ENCODE peak calls at places on chromosomes 1 and 21, in ten cellular contexts. S, D, A, P, I, O, G, X, J and U are unnamed samples.

GRCh38 chr1:115949156-115949555 is 27.2 kb upstream of the SLC22A15 start:
- DNase-seq in S (no peak), D (no peak), A (no peak), P (no peak), I (no peak), O (no peak), G (no peak), X (no peak), J (no peak), U (no peak)

GRCh38 chr1:203789966-203790365 is 5.5 kb upstream of the ZBED6 start:
- DNase-seq in S (no peak), D (no peak), A (no peak), P (no peak), I (no peak), O (no peak), G (no peak), X (no peak), J (no peak), U (no peak)

GRCh38 chr21:45984584-45985095 is 3.1 kb downstream of the COL6A1 start:
- DNase-seq in S (no peak), D (no peak), A (no peak), P (no peak), I (no peak), O (no peak), G (no peak), X (no peak), J (no peak), U (no peak)

GRCh38 chr1:246214708-246215504 is 292.2 kb downstream of the SMYD3 start:
- DNase-seq in S (no peak), D (peak; percentile 98), A (peak; percentile 54), P (no peak), I (no peak), O (peak; percentile 97), G (no peak), X (no peak), J (no peak), U (no peak)

GRCh38 chr1:117663156-117663902 is 57.5 kb downstream of the TENT5C start:
- DNase-seq in S (no peak), D (no peak), A (no peak), P (no peak), I (no peak), O (no peak), G (no peak), X (no peak), J (no peak), U (no peak)

GRCh38 chr21:16992448-16992847 is 520.4 kb upstream of the CXADR start:
- DNase-seq in S (no peak), D (no peak), A (no peak), P (no peak), I (no peak), O (no peak), G (no peak), X (no peak), J (no peak), U (no peak)

GRCh38 chr1:25140073-25140797 is 92.1 kb downstream of the SYF2 start:
- DNase-seq in S (no peak), D (no peak), A (no peak), P (no peak), I (no peak), O (no peak), G (no peak), X (no peak), J (no peak), U (no peak)

GRCh38 chr1:62355095-62355494 is 35.9 kb upstream of the KANK4 start:
- DNase-seq in S (no peak), D (no peak), A (no peak), P (no peak), I (no peak), O (no peak), G (no peak), X (no peak), J (no peak), U (no peak)

GRCh38 chr1:220012259-220012658 is 34.0 kb downstream of the EPRS1 start:
- DNase-seq in S (no peak), D (peak; percentile 14), A (no peak), P (no peak), I (no peak), O (peak; percentile 40), G (no peak), X (no peak), J (no peak), U (no peak)

GRCh38 chr1:164780863-164781262 is 221.9 kb downstream of the PBX1 start:
- DNase-seq in S (no peak), D (peak; percentile 87), A (no peak), P (no peak), I (no peak), O (peak; percentile 93), G (no peak), X (peak; percentile 63), J (no peak), U (no peak)

GRCh38 chr1:168234846-168235547 is 9.2 kb downstream of the SFT2D2 start:
- DNase-seq in S (no peak), D (peak; percentile 47), A (peak; percentile 78), P (no peak), I (peak; percentile 29), O (peak; percentile 60), G (peak; percentile 8), X (no peak), J (no peak), U (no peak)

GRCh38 chr1:12587981-12588620 is 29.9 kb downstream of the DHRS3 start:
- DNase-seq in S (no peak), D (peak; percentile 73), A (no peak), P (no peak), I (no peak), O (peak; percentile 94), G (no peak), X (peak; percentile 3), J (no peak), U (no peak)

GRCh38 chr1:219771039-219771438 is 157.3 kb downstream of the SLC30A10 start:
- DNase-seq in S (no peak), D (peak; percentile 45), A (no peak), P (peak; percentile 67), I (no peak), O (peak; percentile 99), G (no peak), X (no peak), J (no peak), U (no peak)